ENCODE peak calls at places on chromosome 22, in seven cellular contexts. J is pulmonary artery endothelial cell, T is osteoblast, U is neuronal stem cell, K is GM12891, E is heart right ventricle, O is thoracic aorta. M is an unnamed sample.

GRCh38 chr22:24894998-24895397 is 51.5 kb downstream of the LHFPL7 start:
- DNase-seq in J (peak), U (no peak), T (no peak), K (no peak), O (peak), E (peak), M (no peak)

GRCh38 chr22:36339171-36340065 is 48.3 kb downstream of the MYH9 start:
- DNase-seq in U (no peak), O (no peak), J (no peak), E (no peak), T (peak), K (no peak), M (peak)

GRCh38 chr22:25564979-25565677 is 653 bp downstream of the GRK3 start:
- DNase-seq in K (no peak), J (no peak), O (no peak), U (no peak), T (peak), E (peak), M (no peak)

GRCh38 chr22:48426466-48427380 is 1401.0 kb downstream of the BRD1 start:
- DNase-seq in O (no peak), E (no peak), T (no peak), U (no peak), J (no peak), K (no peak), M (no peak)

GRCh38 chr22:22918297-22918965 is 30.8 kb downstream of the IGLL5 start:
- DNase-seq in T (no peak), J (no peak), O (no peak), U (no peak), E (no peak), K (no peak), M (no peak)

GRCh38 chr22:39209756-39210155 is 35.0 kb downstream of the PDGFB start:
- DNase-seq in E (no peak), T (no peak), O (no peak), U (no peak), J (no peak), K (no peak), M (no peak)

GRCh38 chr22:28345304-28345703 is 334.3 kb downstream of the TTC28 start:
- DNase-seq in K (no peak), J (no peak), O (no peak), U (no peak), T (no peak), E (no peak), M (no peak)

GRCh38 chr22:42919199-42919598 is 62.1 kb upstream of the ARFGAP3 start:
- DNase-seq in K (no peak), E (no peak), J (no peak), U (no peak), T (peak), O (no peak), M (no peak)

GRCh38 chr22:46149493-46149997 is 781 bp upstream of the PPARA start:
- DNase-seq in U (peak), K (no peak), E (peak), O (no peak), T (peak), J (no peak), M (no peak)

M was measured in T1000.